ENCODE peak calls at places on chromosomes 1 and 21, in seven cellular contexts. N, T, Y, V, O, H and Z are unnamed samples. For H3K36me3, the result is how much of the 10 kb centered on the place peaks cover.

GRCh38 chr1:17599301-17600300 is 60.1 kb downstream of the ARHGEF10L start:
- DNase-seq in N (no peak), T (no peak), Y (no peak), V (no peak), O (no peak), H (no peak), Z (no peak)

GRCh38 chr1:53324728-53325297 is 3.1 kb downstream of the LRP8 start:
- DNase-seq in N (peak), T (no peak), Y (no peak), V (no peak), O (no peak), H (no peak), Z (no peak)

GRCh38 chr1:227891223-227891954 is 56.3 kb downstream of the WNT9A start:
- DNase-seq in N (peak), T (no peak), Y (no peak), V (no peak), O (no peak), H (no peak), Z (no peak)

GRCh38 chr1:108041360-108042143 is 76.6 kb upstream of the VAV3 start:
- DNase-seq in N (no peak), T (no peak), Y (no peak), V (no peak), O (no peak), H (no peak), Z (no peak)

GRCh38 chr1:198967566-198967965 is 328.7 kb downstream of the PTPRC start:
- DNase-seq in N (no peak), T (no peak), Y (no peak), V (no peak), O (no peak), H (no peak), Z (no peak)

GRCh38 chr1:207813946-207814345 is 62.1 kb downstream of the CD46 start:
- DNase-seq in N (no peak), T (no peak), Y (no peak), V (no peak), O (no peak), H (no peak), Z (peak)

GRCh38 chr21:30408782-30409494 is 13.1 kb downstream of the KRTAP13-1 start:
- DNase-seq in N (no peak), T (no peak), Y (no peak), V (no peak), O (peak), H (peak), Z (peak)

GRCh38 chr1:18233176-18233864 is 125.7 kb downstream of the IGSF21 start:
- DNase-seq in N (no peak), T (no peak), Y (no peak), V (no peak), O (no peak), H (no peak), Z (no peak)

GRCh38 chr1:9901148-9902059 is 8.7 kb downstream of the CTNNBIP1 start:
- DNase-seq in N (no peak), T (no peak), Y (no peak), V (no peak), O (peak), H (no peak), Z (peak)

GRCh38 chr1:7783826-7784491 is at the start of gene PER3:
- DNase-seq in N (peak), T (peak), Y (peak), V (peak), O (peak), H (peak), Z (peak)

GRCh38 chr1:91501527-91501859 is 842 bp downstream of the CDC7 start:
- DNase-seq in N (no peak), T (no peak), Y (no peak), V (no peak), O (no peak), H (peak), Z (no peak)

GRCh38 chr1:189939967-189940366 is 537.7 kb downstream of the BRINP3 start:
- DNase-seq in N (no peak), T (no peak), Y (no peak), V (no peak), O (no peak), H (no peak), Z (no peak)

GRCh38 chr1:25167269-25168192 is 64.8 kb downstream of the SYF2 start:
- DNase-seq in N (no peak), T (no peak), Y (no peak), V (no peak), O (peak), H (no peak), Z (no peak)

GRCh38 chr1:15501208-15502032 is 22.6 kb downstream of the CASP9 start:
- DNase-seq in N (peak), T (peak), Y (peak), V (peak), O (peak), H (peak), Z (peak)

GRCh38 chr1:222454196-222454595 is 93.7 kb downstream of the HHIPL2 start:
- DNase-seq in N (no peak), T (no peak), Y (no peak), V (no peak), O (no peak), H (no peak), Z (no peak)

GRCh38 chr1:165824269-165824643 is 3.2 kb upstream of the UCK2 start:
- DNase-seq in N (no peak), T (no peak), Y (no peak), V (no peak), O (no peak), H (no peak), Z (no peak)

GRCh38 chr1:81221564-81221963 is 579.2 kb upstream of the ADGRL2 start:
- DNase-seq in N (peak), T (no peak), Y (no peak), V (no peak), O (no peak), H (no peak), Z (peak)

GRCh38 chr21:28763809-28764418 is 228.8 kb downstream of the LTN1 start:
- DNase-seq in N (no peak), T (no peak), Y (no peak), V (no peak), O (no peak), H (no peak), Z (no peak)

GRCh38 chr1:167800241-167800640 is 78.5 kb downstream of the MPZL1 start:
- DNase-seq in N (no peak), T (no peak), Y (no peak), V (no peak), O (peak), H (no peak), Z (no peak)

GRCh38 chr1:198556969-198557368 is 16.5 kb upstream of the ATP6V1G3 start:
- DNase-seq in N (peak), T (peak), Y (peak), V (peak), O (no peak), H (no peak), Z (no peak)

GRCh38 chr1:67060811-67061218 is 6.9 kb upstream of the SLC35D1 start:
- DNase-seq in N (no peak), T (no peak), Y (no peak), V (peak), O (no peak), H (peak), Z (peak)

GRCh38 chr1:147579532-147580199 is 38.4 kb downstream of the BCL9 start:
- DNase-seq in N (no peak), T (no peak), Y (no peak), V (no peak), O (no peak), H (no peak), Z (no peak)

GRCh38 chr1:179230251-179230650 is 774 bp upstream of the ABL2 start:
- DNase-seq in N (no peak), T (no peak), Y (no peak), V (no peak), O (no peak), H (peak), Z (no peak)

GRCh38 chr21:38809170-38809878 is 3.6 kb downstream of the ETS2 start:
- DNase-seq in N (no peak), T (no peak), Y (no peak), V (no peak), O (no peak), H (no peak), Z (no peak)

GRCh38 chr1:161706483-161707347 is at the start of gene FCRLA:
- DNase-seq in N (no peak), T (no peak), Y (no peak), V (no peak), O (peak), H (peak), Z (no peak)

GRCh38 chr1:166700696-166701095 is 138.6 kb upstream of the POGK start:
- DNase-seq in N (no peak), T (no peak), Y (no peak), V (no peak), O (no peak), H (no peak), Z (no peak)

GRCh38 chr1:119794856-119795255 is 16.4 kb downstream of the REG4 start:
- DNase-seq in N (no peak), T (no peak), Y (no peak), V (no peak), O (no peak), H (no peak), Z (no peak)

GRCh38 chr1:183164963-183165362 is 21.1 kb upstream of the LAMC2 start:
- DNase-seq in N (no peak), T (no peak), Y (no peak), V (no peak), O (no peak), H (no peak), Z (no peak)

GRCh38 chr1:2940178-2940577 is 81.1 kb upstream of the ACTRT2 start:
- DNase-seq in N (peak), T (no peak), Y (no peak), V (no peak), O (no peak), H (no peak), Z (no peak)

GRCh38 chr1:215005078-215005477 is 77.5 kb upstream of the KCNK2 start:
- DNase-seq in N (no peak), T (no peak), Y (no peak), V (no peak), O (no peak), H (no peak), Z (no peak)

GRCh38 chr21:44953628-44954021 is 13.8 kb downstream of the SLX9 start:
- DNase-seq in N (peak), T (no peak), Y (no peak), V (peak), O (no peak), H (no peak), Z (no peak)

GRCh38 chr1:68330391-68330790 is 98.1 kb upstream of the WLS start:
- DNase-seq in N (no peak), T (no peak), Y (no peak), V (no peak), O (no peak), H (no peak), Z (no peak)

GRCh38 chr21:34333150-34333739 is 30.6 kb upstream of the KCNE2 start:
- DNase-seq in N (no peak), T (no peak), Y (no peak), V (no peak), O (no peak), H (peak), Z (no peak)

DNA sequence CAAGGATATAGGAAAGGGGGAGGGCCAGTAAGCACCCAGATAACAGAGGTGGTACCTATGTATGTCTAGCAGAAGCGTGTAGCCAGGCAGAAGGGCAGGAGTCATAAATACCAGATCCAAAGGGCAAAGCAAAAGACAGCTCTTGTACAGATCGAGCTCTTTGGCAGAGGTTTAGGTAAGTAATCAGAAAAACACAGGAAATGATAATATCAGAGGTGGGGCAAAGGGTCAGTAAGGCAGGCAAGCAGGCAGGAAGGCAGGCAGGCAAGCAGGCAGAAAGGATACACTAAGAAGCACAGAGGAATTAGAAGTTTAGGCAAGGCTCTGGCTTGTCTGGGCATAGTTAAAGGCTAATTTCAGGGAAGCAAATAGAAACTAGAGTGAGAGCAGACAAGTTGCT is 22.7 kb upstream of the SLFNL1 start:
- DNase-seq in N (no peak), T (no peak), Y (no peak), V (no peak), O (no peak), H (no peak), Z (no peak)
- H3K36me3 ChIP-seq in N (under half), T (under half), Y (under half), V (under half), O (half or more), H (under half), Z (under half)

GRCh38 chr1:55184859-55185258 is 30.3 kb downstream of the USP24 start:
- DNase-seq in N (no peak), T (no peak), Y (no peak), V (no peak), O (no peak), H (no peak), Z (no peak)

GRCh38 chr1:55192093-55192492 is 23.1 kb downstream of the USP24 start:
- DNase-seq in N (no peak), T (no peak), Y (no peak), V (no peak), O (no peak), H (no peak), Z (no peak)

GRCh38 chr1:55190092-55190491 is 25.1 kb downstream of the USP24 start:
- DNase-seq in N (no peak), T (no peak), Y (no peak), V (no peak), O (no peak), H (no peak), Z (no peak)

GRCh38 chr1:55185832-55186231 is 29.3 kb downstream of the USP24 start:
- DNase-seq in N (no peak), T (no peak), Y (no peak), V (no peak), O (no peak), H (no peak), Z (no peak)

GRCh38 chr1:55188909-55189308 is 26.3 kb downstream of the USP24 start:
- DNase-seq in N (no peak), T (no peak), Y (no peak), V (no peak), O (no peak), H (no peak), Z (no peak)
- H3K36me3 ChIP-seq in N (under half), T (under half), Y (under half), V (under half), O (under half), H (under half), Z (under half)

GRCh38 chr1:225699336-225699735 is 46.4 kb upstream of the ENAH start:
- DNase-seq in N (no peak), T (no peak), Y (no peak), V (no peak), O (no peak), H (no peak), Z (no peak)
- H3K36me3 ChIP-seq in N (under half), T (under half), Y (under half), V (under half), O (under half), H (under half), Z (under half)

GRCh38 chr1:24154215-24154614 is 11.3 kb upstream of the IL22RA1 start:
- DNase-seq in N (no peak), T (no peak), Y (no peak), V (no peak), O (no peak), H (no peak), Z (no peak)

GRCh38 chr1:24157921-24158481 is 15.1 kb upstream of the IL22RA1 start:
- DNase-seq in N (no peak), T (no peak), Y (no peak), V (no peak), O (no peak), H (no peak), Z (no peak)

GRCh38 chr1:24155011-24155782 is 12.3 kb upstream of the IL22RA1 start:
- DNase-seq in N (no peak), T (no peak), Y (no peak), V (no peak), O (no peak), H (no peak), Z (peak)

GRCh38 chr1:24159366-24159765 is 16.4 kb upstream of the IL22RA1 start:
- DNase-seq in N (no peak), T (no peak), Y (no peak), V (no peak), O (no peak), H (no peak), Z (no peak)

DNA sequence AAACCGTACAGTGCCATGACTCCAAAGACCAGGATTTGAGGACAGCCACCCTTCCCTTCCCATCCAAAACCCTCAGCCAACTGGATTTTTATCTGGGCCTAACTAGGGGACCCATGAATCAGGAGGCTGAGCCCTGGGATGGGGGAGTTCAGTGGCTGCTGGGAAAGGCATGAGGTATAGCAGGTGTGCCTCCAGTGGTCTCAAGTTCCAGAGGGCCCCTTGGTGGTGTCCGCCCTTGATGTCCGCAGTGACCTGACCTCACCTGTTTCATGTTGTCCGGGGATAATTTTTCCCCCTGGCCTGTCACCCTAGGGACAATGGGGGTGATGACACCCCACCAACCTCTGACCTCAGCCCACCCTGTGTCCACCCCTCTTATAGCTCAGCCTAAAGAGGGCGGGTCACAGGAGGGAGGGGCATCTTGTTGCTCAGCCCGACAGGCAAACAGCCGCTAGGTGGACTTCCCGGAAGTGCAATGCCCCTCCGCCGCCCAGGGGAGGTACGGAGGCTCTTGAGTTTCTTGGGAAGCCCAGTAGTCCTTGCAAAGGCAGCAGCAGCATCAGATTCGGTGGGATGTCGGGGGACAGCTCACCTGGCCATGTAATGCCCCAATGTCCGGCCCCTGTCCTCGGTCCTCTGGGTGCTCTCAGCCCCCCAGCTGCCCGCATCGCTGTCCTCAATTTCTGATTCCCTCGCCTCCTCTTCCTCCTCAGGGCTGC is 13.8 kb upstream of the IL22RA1 start:
- DNase-seq in N (no peak), T (no peak), Y (no peak), V (no peak), O (no peak), H (no peak), Z (no peak)
- H3K36me3 ChIP-seq in N (under half), T (under half), Y (under half), V (under half), O (under half), H (under half), Z (under half)

DNA sequence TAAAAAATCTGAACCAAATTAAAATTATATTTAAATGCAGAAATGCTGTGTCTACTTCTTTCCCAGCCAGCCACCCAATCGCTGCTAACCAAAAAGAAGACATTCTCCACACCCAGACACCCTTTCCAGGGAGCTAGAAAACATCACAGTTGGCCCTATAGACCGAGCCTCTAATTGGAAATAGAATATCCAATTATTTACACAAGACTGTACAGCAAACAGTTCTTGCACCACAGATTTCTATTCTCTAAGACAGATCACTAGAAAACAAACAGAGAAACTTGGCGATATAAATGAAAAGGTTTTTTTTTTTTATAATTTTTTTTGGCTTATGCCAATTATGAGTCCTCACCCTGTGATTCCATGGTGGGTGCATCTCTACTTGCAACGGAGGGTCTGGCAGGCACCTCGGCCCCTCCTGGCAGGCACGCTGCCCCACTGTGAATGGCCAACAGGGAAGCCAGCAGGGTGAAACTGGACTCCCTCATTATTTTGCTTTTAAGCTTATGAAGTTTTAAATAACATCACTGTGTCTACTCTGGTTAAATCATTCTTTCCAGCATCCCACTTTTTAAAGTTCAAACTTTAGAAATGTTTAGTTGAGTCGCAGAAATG is 29.2 kb downstream of the BCAR3 start:
- DNase-seq in N (no peak), T (no peak), Y (no peak), V (no peak), O (no peak), H (no peak), Z (no peak)
- H3K36me3 ChIP-seq in N (under half), T (under half), Y (under half), V (under half), O (under half), H (under half), Z (under half)